ENCODE peak calls at places on chromosome X, in eight cellular contexts. H is activated T-helper 1 cell treated with anti-CD3 and anti-CD28 coated beads, Interleukin-12 subunit alpha, Interleukin-12 subunit beta, Interleukin-2, Interleukin-4 antibody, amounts not matched to agents 30 ng/mL and 10 ng/mL and 1 ng/mL, durations not matched to agents 14 hours and 24 hours and 36 hours; R is adipocyte; O is GM13977; Y is stimulated activated CD8-positive, alpha-beta memory T cell treated with anti-CD3 and anti-CD28 coated beads, Interleukin-2, amount 100 ng/mL, for 48 hours; F is GM12865; Q is NCI-H524; J is substantia nigra. M is an unnamed sample.

GRCh38 chrX:10486373-10486772 is 134.0 kb downstream of the MID1 start:
- DNase-seq in F (no peak), H (no peak), Y (no peak), R (peak), J (no peak), O (no peak), Q (no peak), M (no peak)

GRCh38 chrX:116749943-116750342 is 287.2 kb upstream of the CT83 start:
- DNase-seq in Y (no peak), J (no peak), Q (peak), R (no peak), H (no peak), F (no peak), O (no peak), M (no peak)

GRCh38 chrX:101388604-101389003 is 2.2 kb upstream of the RPL36A start:
- DNase-seq in H (no peak), Q (no peak), Y (no peak), F (no peak), J (no peak), O (no peak), R (no peak), M (no peak)

GRCh38 chrX:39950035-39950688 is 147.6 kb downstream of the BCOR start:
- DNase-seq in O (no peak), H (no peak), R (no peak), Q (no peak), Y (no peak), F (peak), J (no peak), M (no peak)

GRCh38 chrX:139113682-139114081 is 402.2 kb upstream of the FGF13 start:
- DNase-seq in F (no peak), O (no peak), Q (no peak), J (no peak), Y (no peak), R (no peak), H (no peak), M (no peak)

GRCh38 chrX:15206306-15206705 is 63.6 kb downstream of the ASB9 start:
- DNase-seq in Y (no peak), H (no peak), R (no peak), Q (peak), O (no peak), F (no peak), J (no peak), M (no peak)

GRCh38 chrX:152299787-152300186 is 151.3 kb downstream of the GABRA3 start:
- DNase-seq in R (no peak), O (no peak), F (no peak), H (no peak), Q (no peak), Y (no peak), J (no peak), M (peak)

GRCh38 chrX:124736553-124737240 is 390.3 kb downstream of the SH2D1A start:
- DNase-seq in Q (no peak), H (peak), F (no peak), R (no peak), Y (no peak), O (no peak), J (no peak), M (peak)

GRCh38 chrX:111039606-111040005 is 56.4 kb upstream of the PAK3 start:
- DNase-seq in H (no peak), F (no peak), Q (no peak), J (no peak), R (no peak), Y (no peak), O (no peak), M (no peak)

GRCh38 chrX:17237146-17237545 is 137.9 kb upstream of the NHS start:
- DNase-seq in H (no peak), Q (no peak), Y (no peak), J (no peak), R (no peak), O (no peak), F (no peak), M (no peak)

GRCh38 chrX:119045884-119046283 is 26.9 kb upstream of the CT47C1 start:
- DNase-seq in F (no peak), Y (no peak), H (no peak), J (no peak), Q (no peak), R (no peak), O (no peak), M (no peak)

GRCh38 chrX:68920541-68920940 is 91.7 kb downstream of the EFNB1 start:
- DNase-seq in Q (no peak), F (no peak), Y (no peak), J (no peak), O (no peak), R (no peak), H (no peak), M (no peak)

GRCh38 chrX:123869488-123869887 is 9.6 kb downstream of the XIAP start:
- DNase-seq in H (no peak), F (no peak), J (no peak), O (no peak), Q (no peak), Y (no peak), R (no peak), M (no peak)

GRCh38 chrX:39445336-39445735 is 644.1 kb downstream of the MID1IP1 start:
- DNase-seq in J (no peak), H (no peak), Y (peak), R (no peak), Q (peak), F (peak), O (no peak), M (peak)

GRCh38 chrX:68731254-68731653 is 83.8 kb downstream of the STARD8 start:
- DNase-seq in Q (no peak), F (no peak), H (no peak), Y (no peak), J (no peak), R (no peak), O (no peak), M (no peak)

GRCh38 chrX:14497184-14497666 is 32.1 kb upstream of the GLRA2 start:
- DNase-seq in H (no peak), F (peak), O (peak), R (peak), J (no peak), Q (no peak), Y (no peak), M (peak)

GRCh38 chrX:119502727-119503483 is 34.7 kb downstream of the SLC25A5 start:
- DNase-seq in F (peak), Q (no peak), Y (no peak), H (peak), R (peak), O (no peak), J (no peak), M (no peak)